ENCODE peak calls at places on chromosomes 3 and 15, in five cellular contexts. R is activated CD4-positive, alpha-beta T cell treated with anti-CD3 and anti-CD28 coated beads, Interleukin-2, amount 10 ng/mL, durations not matched to agents 7 days and 5 days; J is GF-D8; S is ACHN; Y is uterus. P is an unnamed sample.

GRCh38 chr3:38131621-38132369 is 5.1 kb downstream of the ACAA1 start:
- DNase-seq in J (no peak), S (peak; percentile 27), Y (peak; percentile 12), R (no peak), P (no peak)

GRCh38 chr15:79403501-79403900 is 28.6 kb upstream of the MINAR1 start:
- DNase-seq in Y (no peak), R (no peak), S (no peak), J (no peak), P (no peak)

GRCh38 chr15:75551076-75551475 is 28.0 kb downstream of the PTPN9 start:
- DNase-seq in Y (no peak), J (peak; percentile 20), S (no peak), R (no peak), P (no peak)

GRCh38 chr3:35688826-35689225 is 49.5 kb downstream of the ARPP21 start:
- DNase-seq in Y (no peak), J (no peak), S (no peak), R (no peak), P (no peak)

GRCh38 chr3:107676469-107677309 is 153.9 kb downstream of the BBX start:
- DNase-seq in Y (no peak), R (no peak), J (peak; percentile 2), S (peak; percentile 39), P (peak; percentile 30)

GRCh38 chr15:39786444-39787056 is 3.9 kb upstream of the FSIP1 start:
- DNase-seq in J (peak; percentile 11), Y (no peak), R (peak; percentile 20), S (peak; percentile 66), P (peak; percentile 38)

GRCh38 chr3:194374930-194375329 is 5.4 kb upstream of the LRRC15 start:
- DNase-seq in Y (no peak), S (no peak), R (no peak), J (no peak), P (no peak)

GRCh38 chr3:160343132-160343531 is 55.9 kb downstream of the IFT80 start:
- DNase-seq in S (peak; percentile 41), R (no peak), Y (no peak), J (no peak), P (peak; percentile 43)

GRCh38 chr15:66789029-66790025 is 87.3 kb downstream of the SMAD6 start:
- DNase-seq in Y (no peak), J (no peak), R (no peak), S (peak; percentile 51), P (peak; percentile 17)

GRCh38 chr3:134618473-134618860 is 32.4 kb downstream of the KY start:
- DNase-seq in J (no peak), Y (no peak), R (no peak), S (no peak), P (no peak)

GRCh38 chr15:35067501-35068347 is 17.4 kb downstream of the NANOGP8 start:
- DNase-seq in S (no peak), Y (no peak), R (no peak), J (no peak), P (no peak)

GRCh38 chr15:101100593-101101442 is 151.0 kb downstream of the CHSY1 start:
- DNase-seq in R (no peak), Y (no peak), S (no peak), J (no peak), P (no peak)

GRCh38 chr3:48232734-48233133 is 8.2 kb upstream of the ZNF589 start:
- DNase-seq in Y (peak; percentile 66), R (peak; percentile 66), S (peak; percentile 69), J (peak; percentile 40), P (peak; percentile 32)

GRCh38 chr3:62622553-62623174 is 249.3 kb upstream of the FEZF2 start:
- DNase-seq in J (peak; percentile 3), Y (no peak), R (no peak), S (peak; percentile 49), P (peak; percentile 23)

GRCh38 chr15:23484870-23485269 is 37.8 kb upstream of the GOLGA6L2 start:
- DNase-seq in R (no peak), J (no peak), S (peak; percentile 78), Y (no peak), P (peak; percentile 45)

GRCh38 chr3:123728014-123728413 is 143.2 kb upstream of the HACD2 start:
- DNase-seq in Y (no peak), R (no peak), S (no peak), J (no peak), P (no peak)

GRCh38 chr3:183800221-183800863 is 25.0 kb downstream of the MAP6D1 start:
- DNase-seq in S (no peak), Y (no peak), J (no peak), R (no peak), P (no peak)

GRCh38 chr15:93109370-93110105 is 20.5 kb upstream of the RGMA start:
- DNase-seq in J (no peak), S (no peak), R (no peak), Y (no peak), P (no peak)

GRCh38 chr3:65893631-65894030 is 145.1 kb downstream of the MAGI1 start:
- DNase-seq in Y (no peak), R (no peak), S (no peak), J (no peak), P (no peak)

GRCh38 chr15:51401065-51401780 is 59.8 kb downstream of the GLDN start:
- DNase-seq in Y (no peak), S (no peak), R (no peak), J (no peak), P (no peak)

GRCh38 chr15:60370804-60371700 is 26.7 kb downstream of the ANXA2 start:
- DNase-seq in R (no peak), Y (peak; percentile 89), S (peak; percentile 98), J (no peak), P (peak; percentile 99)

GRCh38 chr3:128845695-128846491 is 33.5 kb upstream of the ACAD9 start:
- DNase-seq in S (peak; percentile 76), J (peak; percentile 88), Y (peak; percentile 82), R (peak; percentile 82), P (no peak)

GRCh38 chr3:130968231-130968630 is 58.4 kb downstream of the ASTE1 start:
- DNase-seq in Y (no peak), S (no peak), R (no peak), J (no peak), P (no peak)

GRCh38 chr15:31347067-31347975 is 20.7 kb downstream of the KLF13 start:
- DNase-seq in R (peak; percentile 87), J (no peak), S (no peak), Y (no peak), P (no peak)

GRCh38 chr3:155631323-155632019 is 113.4 kb downstream of the PLCH1 start:
- DNase-seq in R (no peak), S (no peak), Y (no peak), J (no peak), P (no peak)

GRCh38 chr3:154783053-154784037 is 296.8 kb upstream of the MME start:
- DNase-seq in S (no peak), Y (no peak), J (no peak), R (no peak), P (no peak)

GRCh38 chr3:193335031-193335430 is 43.5 kb downstream of the ATP13A5 start:
- DNase-seq in S (no peak), Y (no peak), R (no peak), J (no peak), P (peak; percentile 10)

GRCh38 chr3:179324270-179324754 is 1.5 kb downstream of the ZNF639 start:
- DNase-seq in S (peak; percentile 4), R (peak; percentile 27), Y (no peak), J (no peak), P (peak; percentile 15)

GRCh38 chr3:123351396-123351945 is 97.4 kb downstream of the ADCY5 start:
- DNase-seq in R (no peak), Y (no peak), S (no peak), J (no peak), P (no peak)

GRCh38 chr15:77012868-77013267 is 17.9 kb downstream of the PSTPIP1 start:
- DNase-seq in S (no peak), Y (no peak), R (peak; percentile 68), J (no peak), P (no peak)

GRCh38 chr15:77630064-77630463 is 2.6 kb downstream of the LINGO1 start:
- DNase-seq in S (no peak), J (no peak), Y (no peak), R (no peak), P (no peak)

GRCh38 chr3:9820944-9821343 is 10.9 kb downstream of the TTLL3 start:
- DNase-seq in R (no peak), J (no peak), S (peak; percentile 12), Y (no peak), P (no peak)

GRCh38 chr3:62647711-62648110 is 227.5 kb downstream of the CADPS start:
- DNase-seq in J (no peak), Y (no peak), S (no peak), R (no peak), P (no peak)

GRCh38 chr15:72925661-72926060 is 126.6 kb upstream of the NEO1 start:
- DNase-seq in Y (no peak), S (no peak), R (no peak), J (no peak), P (no peak)

GRCh38 chr3:170469151-170470062 is 50.7 kb downstream of the CLDN11 start:
- DNase-seq in R (no peak), J (no peak), Y (peak; percentile 86), S (no peak), P (peak; percentile 4)

GRCh38 chr3:171018151-171018935 is 8.2 kb downstream of the SLC2A2 start:
- DNase-seq in Y (no peak), S (peak; percentile 11), J (no peak), R (no peak), P (no peak)

P was measured in RCC 7860.